ENCODE peak calls at places on chromosomes 5 and 9, in ten cellular contexts. One of them, this sample, is unnamed.

GRCh38 chr5:151580239-151580638 is 10.9 kb downstream of the FAT2 start:
- DNase-seq in heart right ventricle: no peak
- DNase-seq in pancreas: no peak
- DNase-seq in choroid plexus epithelial cell: no peak
- DNase-seq in HAP-1: no peak
- DNase-seq in fibroblast of the aortic adventitia: no peak
- DNase-seq in naive thymus-derived CD4-positive, alpha-beta T cell: no peak
- DNase-seq in heart left ventricle: no peak
- DNase-seq in fibroblast of lung: no peak
- DNase-seq in stomach: no peak
- DNase-seq in this sample: no peak

GRCh38 chr5:96734871-96735325 is 72.7 kb downstream of the CAST start:
- DNase-seq in naive thymus-derived CD4-positive, alpha-beta T cell: no peak
- DNase-seq in HAP-1: no peak
- DNase-seq in stomach: no peak
- DNase-seq in heart right ventricle: no peak
- DNase-seq in choroid plexus epithelial cell: no peak
- DNase-seq in heart left ventricle: no peak
- DNase-seq in fibroblast of lung: no peak
- DNase-seq in pancreas: no peak
- DNase-seq in fibroblast of the aortic adventitia: peak
- DNase-seq in this sample: no peak

GRCh38 chr5:91133183-91133582 is 249.9 kb downstream of the ARRDC3 start:
- DNase-seq in HAP-1: no peak
- DNase-seq in heart right ventricle: no peak
- DNase-seq in pancreas: no peak
- DNase-seq in fibroblast of lung: no peak
- DNase-seq in choroid plexus epithelial cell: no peak
- DNase-seq in heart left ventricle: no peak
- DNase-seq in stomach: no peak
- DNase-seq in naive thymus-derived CD4-positive, alpha-beta T cell: no peak
- DNase-seq in fibroblast of the aortic adventitia: no peak
- DNase-seq in this sample: no peak

GRCh38 chr5:45774528-45774927 is 78.3 kb upstream of the HCN1 start:
- DNase-seq in fibroblast of the aortic adventitia: no peak
- DNase-seq in heart left ventricle: no peak
- DNase-seq in HAP-1: no peak
- DNase-seq in naive thymus-derived CD4-positive, alpha-beta T cell: no peak
- DNase-seq in heart right ventricle: no peak
- DNase-seq in stomach: no peak
- DNase-seq in fibroblast of lung: no peak
- DNase-seq in choroid plexus epithelial cell: peak
- DNase-seq in pancreas: no peak
- DNase-seq in this sample: no peak

GRCh38 chr5:168683247-168683926 is 104.2 kb upstream of the PANK3 start:
- DNase-seq in heart right ventricle: no peak
- DNase-seq in stomach: no peak
- DNase-seq in pancreas: no peak
- DNase-seq in fibroblast of the aortic adventitia: peak
- DNase-seq in HAP-1: no peak
- DNase-seq in heart left ventricle: no peak
- DNase-seq in naive thymus-derived CD4-positive, alpha-beta T cell: peak
- DNase-seq in choroid plexus epithelial cell: no peak
- DNase-seq in fibroblast of lung: no peak
- DNase-seq in this sample: no peak

GRCh38 chr5:3734621-3735020 is 139.0 kb downstream of the IRX1 start:
- DNase-seq in fibroblast of lung: no peak
- DNase-seq in stomach: no peak
- DNase-seq in heart left ventricle: no peak
- DNase-seq in heart right ventricle: no peak
- DNase-seq in choroid plexus epithelial cell: no peak
- DNase-seq in fibroblast of the aortic adventitia: no peak
- DNase-seq in pancreas: no peak
- DNase-seq in naive thymus-derived CD4-positive, alpha-beta T cell: no peak
- DNase-seq in HAP-1: no peak
- DNase-seq in this sample: no peak

GRCh38 chr5:141781910-141782309 is 96.3 kb downstream of the PCDH1 start:
- DNase-seq in pancreas: no peak
- DNase-seq in heart right ventricle: no peak
- DNase-seq in HAP-1: no peak
- DNase-seq in choroid plexus epithelial cell: no peak
- DNase-seq in fibroblast of lung: no peak
- DNase-seq in stomach: no peak
- DNase-seq in heart left ventricle: no peak
- DNase-seq in naive thymus-derived CD4-positive, alpha-beta T cell: no peak
- DNase-seq in fibroblast of the aortic adventitia: no peak
- DNase-seq in this sample: no peak

GRCh38 chr9:96258967-96259366 is 43.0 kb downstream of the HSD17B3 start:
- DNase-seq in heart left ventricle: no peak
- DNase-seq in fibroblast of lung: no peak
- DNase-seq in fibroblast of the aortic adventitia: no peak
- DNase-seq in stomach: no peak
- DNase-seq in heart right ventricle: no peak
- DNase-seq in HAP-1: no peak
- DNase-seq in naive thymus-derived CD4-positive, alpha-beta T cell: no peak
- DNase-seq in choroid plexus epithelial cell: no peak
- DNase-seq in pancreas: no peak
- DNase-seq in this sample: no peak

GRCh38 chr9:86405926-86406325 is 51.7 kb upstream of the TUT7 start:
- DNase-seq in heart left ventricle: no peak
- DNase-seq in fibroblast of the aortic adventitia: peak
- DNase-seq in heart right ventricle: no peak
- DNase-seq in stomach: no peak
- DNase-seq in choroid plexus epithelial cell: peak
- DNase-seq in pancreas: no peak
- DNase-seq in HAP-1: no peak
- DNase-seq in naive thymus-derived CD4-positive, alpha-beta T cell: no peak
- DNase-seq in fibroblast of lung: peak
- DNase-seq in this sample: no peak

GRCh38 chr9:93010696-93011095 is 47.8 kb upstream of the SUSD3 start:
- DNase-seq in pancreas: no peak
- DNase-seq in HAP-1: no peak
- DNase-seq in fibroblast of lung: no peak
- DNase-seq in heart left ventricle: no peak
- DNase-seq in stomach: no peak
- DNase-seq in fibroblast of the aortic adventitia: no peak
- DNase-seq in naive thymus-derived CD4-positive, alpha-beta T cell: peak
- DNase-seq in heart right ventricle: no peak
- DNase-seq in choroid plexus epithelial cell: no peak
- DNase-seq in this sample: no peak

GRCh38 chr5:83095973-83096539 is 18.7 kb downstream of the XRCC4 start:
- DNase-seq in heart right ventricle: no peak
- DNase-seq in heart left ventricle: no peak
- DNase-seq in fibroblast of the aortic adventitia: peak
- DNase-seq in fibroblast of lung: peak
- DNase-seq in naive thymus-derived CD4-positive, alpha-beta T cell: no peak
- DNase-seq in choroid plexus epithelial cell: peak
- DNase-seq in HAP-1: no peak
- DNase-seq in stomach: no peak
- DNase-seq in pancreas: no peak
- DNase-seq in this sample: no peak

GRCh38 chr9:136225366-136225747 is 20.3 kb downstream of the QSOX2 start:
- DNase-seq in stomach: no peak
- DNase-seq in HAP-1: no peak
- DNase-seq in pancreas: no peak
- DNase-seq in heart right ventricle: no peak
- DNase-seq in choroid plexus epithelial cell: no peak
- DNase-seq in naive thymus-derived CD4-positive, alpha-beta T cell: no peak
- DNase-seq in fibroblast of lung: no peak
- DNase-seq in heart left ventricle: no peak
- DNase-seq in fibroblast of the aortic adventitia: no peak
- DNase-seq in this sample: no peak

GRCh38 chr9:136223871-136224640 is 19.1 kb upstream of the LHX3 start:
- DNase-seq in HAP-1: no peak
- DNase-seq in naive thymus-derived CD4-positive, alpha-beta T cell: no peak
- DNase-seq in heart left ventricle: no peak
- DNase-seq in fibroblast of the aortic adventitia: no peak
- DNase-seq in pancreas: no peak
- DNase-seq in heart right ventricle: no peak
- DNase-seq in stomach: no peak
- DNase-seq in fibroblast of lung: no peak
- DNase-seq in choroid plexus epithelial cell: no peak
- DNase-seq in this sample: no peak

GRCh38 chr9:136228107-136228875 is 17.3 kb downstream of the QSOX2 start:
- DNase-seq in HAP-1: no peak
- DNase-seq in choroid plexus epithelial cell: peak
- DNase-seq in fibroblast of lung: peak
- DNase-seq in heart right ventricle: no peak
- DNase-seq in heart left ventricle: no peak
- DNase-seq in fibroblast of the aortic adventitia: peak
- DNase-seq in stomach: no peak
- DNase-seq in pancreas: no peak
- DNase-seq in naive thymus-derived CD4-positive, alpha-beta T cell: no peak
- DNase-seq in this sample: no peak

GRCh38 chr9:136226680-136227410 is 18.8 kb downstream of the QSOX2 start:
- DNase-seq in HAP-1: no peak
- DNase-seq in naive thymus-derived CD4-positive, alpha-beta T cell: no peak
- DNase-seq in heart left ventricle: no peak
- DNase-seq in stomach: no peak
- DNase-seq in pancreas: no peak
- DNase-seq in fibroblast of the aortic adventitia: no peak
- DNase-seq in heart right ventricle: no peak
- DNase-seq in choroid plexus epithelial cell: no peak
- DNase-seq in fibroblast of lung: no peak
- DNase-seq in this sample: no peak

GRCh38 chr9:136225748-136226679 is 19.6 kb downstream of the QSOX2 start:
- DNase-seq in pancreas: peak
- DNase-seq in naive thymus-derived CD4-positive, alpha-beta T cell: peak
- DNase-seq in fibroblast of the aortic adventitia: peak
- DNase-seq in stomach: peak
- DNase-seq in fibroblast of lung: peak
- DNase-seq in heart right ventricle: peak
- DNase-seq in choroid plexus epithelial cell: peak
- DNase-seq in HAP-1: peak
- DNase-seq in heart left ventricle: peak
- DNase-seq in this sample: peak
- H3K4me3 ChIP-seq in pancreas: no peak
- H3K4me3 ChIP-seq in naive thymus-derived CD4-positive, alpha-beta T cell: no peak
- H3K4me3 ChIP-seq in fibroblast of the aortic adventitia: no peak
- H3K4me3 ChIP-seq in stomach: no peak
- H3K4me3 ChIP-seq in fibroblast of lung: no peak
- H3K4me3 ChIP-seq in heart right ventricle: no peak
- H3K4me3 ChIP-seq in choroid plexus epithelial cell: no peak
- H3K4me3 ChIP-seq in HAP-1: no peak
- H3K4me3 ChIP-seq in heart left ventricle: no peak
- H3K4me3 ChIP-seq in this sample: no peak

DNA sequence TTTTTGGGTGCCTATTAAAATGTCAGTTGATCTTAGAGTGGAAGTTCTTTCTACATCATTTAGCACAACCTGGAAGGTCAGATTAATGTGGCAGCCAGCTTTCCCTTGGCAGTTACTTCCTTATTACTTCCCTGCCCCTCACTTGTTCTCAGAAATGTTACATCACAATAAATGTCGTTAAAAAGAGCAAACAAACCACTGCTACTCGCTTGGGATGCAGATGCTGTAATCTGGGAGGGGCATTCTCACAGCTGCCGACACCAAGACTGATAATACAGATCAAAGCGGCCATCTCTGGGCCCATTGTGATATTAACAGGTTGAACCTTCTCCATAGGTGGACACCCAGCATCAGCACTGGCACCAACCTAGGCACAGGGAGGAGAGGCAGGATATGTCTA is 29.3 kb downstream of the PLAC8L1 start:
- DNase-seq in choroid plexus epithelial cell: no peak
- DNase-seq in HAP-1: no peak
- DNase-seq in heart right ventricle: no peak
- DNase-seq in pancreas: no peak
- DNase-seq in stomach: no peak
- DNase-seq in naive thymus-derived CD4-positive, alpha-beta T cell: no peak
- DNase-seq in heart left ventricle: no peak
- DNase-seq in fibroblast of lung: no peak
- DNase-seq in fibroblast of the aortic adventitia: no peak
- DNase-seq in this sample: no peak
- H3K4me3 ChIP-seq in choroid plexus epithelial cell: no peak
- H3K4me3 ChIP-seq in HAP-1: no peak
- H3K4me3 ChIP-seq in heart right ventricle: no peak
- H3K4me3 ChIP-seq in pancreas: no peak
- H3K4me3 ChIP-seq in stomach: no peak
- H3K4me3 ChIP-seq in naive thymus-derived CD4-positive, alpha-beta T cell: no peak
- H3K4me3 ChIP-seq in heart left ventricle: no peak
- H3K4me3 ChIP-seq in fibroblast of lung: no peak
- H3K4me3 ChIP-seq in fibroblast of the aortic adventitia: no peak
- H3K4me3 ChIP-seq in this sample: no peak

GRCh38 chr9:133979921-133980863 is 11.9 kb downstream of the VAV2 start:
- DNase-seq in heart left ventricle: no peak
- DNase-seq in pancreas: peak
- DNase-seq in fibroblast of lung: no peak
- DNase-seq in heart right ventricle: no peak
- DNase-seq in stomach: no peak
- DNase-seq in choroid plexus epithelial cell: no peak
- DNase-seq in naive thymus-derived CD4-positive, alpha-beta T cell: no peak
- DNase-seq in HAP-1: no peak
- DNase-seq in fibroblast of the aortic adventitia: no peak
- DNase-seq in this sample: no peak

GRCh38 chr9:133980864-133981588 is 11.1 kb downstream of the VAV2 start:
- DNase-seq in fibroblast of lung: no peak
- DNase-seq in naive thymus-derived CD4-positive, alpha-beta T cell: no peak
- DNase-seq in fibroblast of the aortic adventitia: no peak
- DNase-seq in stomach: no peak
- DNase-seq in HAP-1: no peak
- DNase-seq in pancreas: no peak
- DNase-seq in heart left ventricle: no peak
- DNase-seq in choroid plexus epithelial cell: no peak
- DNase-seq in heart right ventricle: no peak
- DNase-seq in this sample: no peak

GRCh38 chr9:133977421-133978201 is 14.5 kb downstream of the VAV2 start:
- DNase-seq in fibroblast of lung: no peak
- DNase-seq in pancreas: peak
- DNase-seq in HAP-1: no peak
- DNase-seq in heart right ventricle: no peak
- DNase-seq in heart left ventricle: no peak
- DNase-seq in stomach: no peak
- DNase-seq in naive thymus-derived CD4-positive, alpha-beta T cell: no peak
- DNase-seq in choroid plexus epithelial cell: no peak
- DNase-seq in fibroblast of the aortic adventitia: no peak
- DNase-seq in this sample: no peak

GRCh38 chr9:133978226-133979123 is 13.6 kb downstream of the VAV2 start:
- DNase-seq in naive thymus-derived CD4-positive, alpha-beta T cell: no peak
- DNase-seq in HAP-1: no peak
- DNase-seq in fibroblast of lung: no peak
- DNase-seq in pancreas: peak
- DNase-seq in choroid plexus epithelial cell: no peak
- DNase-seq in stomach: no peak
- DNase-seq in fibroblast of the aortic adventitia: no peak
- DNase-seq in heart right ventricle: no peak
- DNase-seq in heart left ventricle: no peak
- DNase-seq in this sample: no peak

GRCh38 chr9:133979124-133979920 is 12.8 kb downstream of the VAV2 start:
- DNase-seq in fibroblast of lung: peak
- DNase-seq in pancreas: peak
- DNase-seq in fibroblast of the aortic adventitia: peak
- DNase-seq in stomach: no peak
- DNase-seq in naive thymus-derived CD4-positive, alpha-beta T cell: no peak
- DNase-seq in heart left ventricle: peak
- DNase-seq in HAP-1: no peak
- DNase-seq in choroid plexus epithelial cell: peak
- DNase-seq in heart right ventricle: peak
- DNase-seq in this sample: no peak
- H3K4me3 ChIP-seq in fibroblast of lung: peak
- H3K4me3 ChIP-seq in pancreas: no peak
- H3K4me3 ChIP-seq in fibroblast of the aortic adventitia: peak
- H3K4me3 ChIP-seq in stomach: peak
- H3K4me3 ChIP-seq in naive thymus-derived CD4-positive, alpha-beta T cell: no peak
- H3K4me3 ChIP-seq in heart left ventricle: peak
- H3K4me3 ChIP-seq in HAP-1: no peak
- H3K4me3 ChIP-seq in choroid plexus epithelial cell: peak
- H3K4me3 ChIP-seq in heart right ventricle: peak
- H3K4me3 ChIP-seq in this sample: no peak

GRCh38 chr5:124652514-124652819 is 94.0 kb downstream of the ZNF608 start:
- DNase-seq in fibroblast of lung: peak
- DNase-seq in naive thymus-derived CD4-positive, alpha-beta T cell: no peak
- DNase-seq in heart left ventricle: no peak
- DNase-seq in pancreas: no peak
- DNase-seq in heart right ventricle: no peak
- DNase-seq in choroid plexus epithelial cell: no peak
- DNase-seq in HAP-1: no peak
- DNase-seq in stomach: no peak
- DNase-seq in fibroblast of the aortic adventitia: no peak
- DNase-seq in this sample: no peak
- H3K4me3 ChIP-seq in fibroblast of lung: no peak
- H3K4me3 ChIP-seq in naive thymus-derived CD4-positive, alpha-beta T cell: no peak
- H3K4me3 ChIP-seq in heart left ventricle: peak
- H3K4me3 ChIP-seq in pancreas: no peak
- H3K4me3 ChIP-seq in heart right ventricle: no peak
- H3K4me3 ChIP-seq in choroid plexus epithelial cell: no peak
- H3K4me3 ChIP-seq in HAP-1: no peak
- H3K4me3 ChIP-seq in stomach: no peak
- H3K4me3 ChIP-seq in fibroblast of the aortic adventitia: no peak
- H3K4me3 ChIP-seq in this sample: no peak

This sample was measured in CD8-positive, alpha-beta T cell.